ENCODE peak calls at places on chromosomes 6 and 20, in six cellular contexts. N is H1, T is neuronal stem cell, R is mesenchymal stem cell, U is H9, A is IMR-90. B is an unnamed sample.

GRCh38 chr6:30450908-30451818 is 38.1 kb upstream of the HLA-E start:
- DNase-seq in N (no peak), T (no peak), R (peak), U (peak), A (peak), B (no peak)

GRCh38 chr6:466564-466963 is 75.0 kb downstream of the IRF4 start:
- DNase-seq in N (no peak), T (no peak), R (no peak), U (no peak), A (no peak), B (no peak)

GRCh38 chr20:47878601-47879004 is 93.3 kb upstream of the SULF2 start:
- DNase-seq in N (no peak), T (no peak), R (no peak), U (no peak), A (no peak), B (no peak)

GRCh38 chr6:139636391-139636790 is 261.9 kb upstream of the CITED2 start:
- DNase-seq in N (no peak), T (no peak), R (no peak), U (no peak), A (no peak), B (peak)

GRCh38 chr20:25399038-25399430 is 8.4 kb upstream of the ABHD12 start:
- DNase-seq in N (no peak), T (peak), R (peak), U (peak), A (peak), B (peak)

GRCh38 chr6:161127071-161127740 is 135.6 kb downstream of the MAP3K4 start:
- DNase-seq in N (no peak), T (no peak), R (no peak), U (no peak), A (no peak), B (no peak)

GRCh38 chr6:36692220-36692619 is 5.4 kb upstream of the RAB44 start:
- DNase-seq in N (no peak), T (no peak), R (no peak), U (no peak), A (no peak), B (no peak)

GRCh38 chr6:111205502-111205901 is 118.2 kb downstream of the SLC16A10 start:
- DNase-seq in N (no peak), T (no peak), R (no peak), U (no peak), A (no peak), B (no peak)

GRCh38 chr20:49594143-49594928 is 26.4 kb upstream of the PTGIS start:
- DNase-seq in N (no peak), T (no peak), R (no peak), U (no peak), A (peak), B (peak)

GRCh38 chr6:163355471-163355991 is 59.0 kb upstream of the QKI start:
- DNase-seq in N (no peak), T (no peak), R (peak), U (no peak), A (peak), B (no peak)

GRCh38 chr6:129747588-129748112 is 37.7 kb upstream of the ARHGAP18 start:
- DNase-seq in N (no peak), T (no peak), R (no peak), U (no peak), A (no peak), B (no peak)

GRCh38 chr6:154865291-154865690 is 129.8 kb upstream of the TIAM2 start:
- DNase-seq in N (no peak), T (no peak), R (peak), U (no peak), A (peak), B (no peak)

GRCh38 chr20:31595654-31596411 is 9.3 kb upstream of the ID1 start:
- DNase-seq in N (peak), T (no peak), R (peak), U (peak), A (peak), B (peak)
- H2BK120ac ChIP-seq in N (peak), T (peak), R (peak), U (no peak), A (peak), B (peak)

DNA sequence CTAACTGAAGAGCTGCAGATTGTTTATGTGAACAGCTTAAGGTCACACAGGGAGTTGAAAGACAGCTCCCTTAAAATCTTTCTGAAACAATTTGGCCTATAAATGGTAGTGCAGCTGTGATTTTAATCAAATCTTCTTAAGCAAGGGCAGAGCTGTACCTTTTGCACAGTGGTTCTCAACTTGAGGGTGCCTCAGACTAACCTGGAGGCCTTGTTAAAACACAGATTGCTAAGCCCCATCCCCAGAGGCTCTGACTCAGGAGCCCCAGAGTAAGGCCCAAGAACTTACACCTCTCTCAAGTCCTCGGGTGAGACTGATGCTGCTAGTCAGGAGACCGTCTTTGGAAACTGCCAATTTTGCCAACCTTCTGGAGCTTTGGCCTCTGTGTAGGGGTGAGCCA is 347.0 kb upstream of the HSF2 start:
- DNase-seq in N (no peak), T (no peak), R (peak), U (no peak), A (no peak), B (no peak)
- H4K91ac ChIP-seq in N (no peak), T (no peak), R (no peak), U (no peak), A (no peak), B (no peak)

DNA sequence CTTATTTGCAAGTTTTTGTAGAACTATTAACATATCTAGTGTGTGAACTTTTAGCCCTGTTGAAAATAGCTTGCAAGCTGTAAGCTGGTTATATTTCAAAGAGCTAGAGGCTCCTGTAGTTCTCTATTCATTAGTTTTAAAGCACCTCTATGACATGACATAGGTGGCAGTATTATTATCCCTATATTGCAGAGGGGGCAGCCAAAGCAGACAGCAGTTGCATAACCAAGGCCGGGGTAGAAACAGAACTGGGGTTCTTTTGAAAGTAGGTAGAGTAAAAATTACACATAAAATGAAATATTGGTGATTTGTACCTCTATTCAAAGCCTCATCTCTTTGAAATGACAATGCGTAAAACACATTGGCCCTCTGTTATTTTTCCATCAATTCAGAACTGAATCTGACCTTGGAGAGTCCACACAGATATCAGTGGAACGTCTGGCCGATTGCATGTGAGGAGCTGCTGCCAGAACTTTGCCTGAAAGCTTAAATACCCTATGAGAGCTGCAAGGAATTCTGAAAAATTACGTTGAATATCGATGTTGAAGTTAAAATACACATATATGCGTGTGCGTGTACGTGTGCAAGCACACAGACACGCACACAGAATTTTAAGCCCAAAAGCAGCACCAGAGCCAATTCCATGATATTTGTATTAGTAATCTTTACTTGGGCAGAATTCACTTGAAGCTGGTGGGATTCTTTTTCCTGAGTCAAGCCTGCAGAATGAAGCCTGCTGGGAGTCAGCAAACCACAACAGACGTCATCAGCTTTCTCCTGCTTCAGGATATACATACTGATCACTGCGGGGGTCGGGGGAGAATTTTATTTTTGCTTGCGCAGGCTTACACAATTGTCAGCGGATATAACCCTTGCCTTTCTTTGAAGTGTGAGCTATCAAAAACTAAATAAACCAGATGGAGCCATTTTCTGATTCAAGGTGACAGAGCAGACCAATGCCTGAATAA is 163.2 kb downstream of the PDE7B start:
- DNase-seq in N (no peak), T (no peak), R (peak), U (no peak), A (peak), B (peak)
- H2BK120ac ChIP-seq in N (no peak), T (no peak), R (peak), U (no peak), A (peak), B (no peak)

GRCh38 chr20:35013421-35014411 is 58.0 kb downstream of the MYH7B start:
- DNase-seq in N (no peak), T (no peak), R (no peak), U (peak), A (no peak), B (no peak)
- H4K91ac ChIP-seq in N (no peak), T (no peak), R (no peak), U (no peak), A (no peak), B (no peak)

DNA sequence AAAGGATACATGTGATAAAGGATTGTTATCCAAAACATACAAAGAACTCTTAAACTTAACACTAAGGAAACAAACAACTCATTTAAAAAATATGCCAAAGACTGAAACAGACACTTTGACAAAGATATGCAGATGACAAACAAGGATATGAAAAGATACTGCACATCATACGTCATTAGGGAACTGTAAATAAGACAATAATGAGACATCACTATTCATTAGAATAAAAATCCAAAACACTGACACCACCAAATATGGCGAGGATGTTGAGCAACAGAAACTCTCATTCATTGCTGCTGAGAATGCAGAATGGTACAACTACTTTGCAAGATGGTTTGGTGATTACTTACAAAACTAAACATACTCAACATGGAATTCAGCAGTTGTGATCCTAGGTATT is 156.5 kb upstream of the FOXA2 start:
- DNase-seq in N (no peak), T (no peak), R (no peak), U (no peak), A (no peak), B (peak)
- H2BK120ac ChIP-seq in N (no peak), T (no peak), R (no peak), U (no peak), A (no peak), B (no peak)